ENCODE peak calls at places on chromosomes 1 and 21, in five cellular contexts. C, E, V, W and I are unnamed samples.

GRCh38 chr21:44686000-44686781 is 4.2 kb upstream of the KRTAP12-1 start:
- ATAC-seq in V (no peak), C (no peak), E (no peak), W (peak; percentile 55), I (no peak)

GRCh38 chr1:186780081-186780480 is 48.7 kb upstream of the PLA2G4A start:
- ATAC-seq in V (no peak), E (no peak), W (no peak), C (no peak), I (no peak)

GRCh38 chr1:241323510-241323909 is 33.5 kb downstream of the RGS7 start:
- ATAC-seq in V (no peak), C (no peak), E (no peak), W (no peak), I (no peak)

GRCh38 chr1:59509341-59509869 is 212.5 kb downstream of the FGGY start:
- ATAC-seq in W (no peak), V (no peak), E (no peak), C (no peak), I (no peak)

GRCh38 chr1:30527511-30528140 is 195.8 kb downstream of the MATN1 start:
- ATAC-seq in V (no peak), W (no peak), E (peak; percentile 51), C (no peak), I (no peak)

GRCh38 chr1:1283821-1284220 is 3.6 kb downstream of the SCNN1D start:
- ATAC-seq in V (peak; percentile 73), W (no peak), C (no peak), E (peak; percentile 57), I (no peak)

GRCh38 chr1:5667513-5668325 is 324.5 kb downstream of the NPHP4 start:
- ATAC-seq in V (no peak), E (no peak), W (no peak), C (no peak), I (no peak)

GRCh38 chr1:2520206-2520605 is 6.2 kb downstream of the PANK4 start:
- ATAC-seq in W (no peak), V (no peak), E (no peak), C (no peak), I (no peak)

GRCh38 chr1:65208577-65208976 is 60.6 kb downstream of the AK4 start:
- ATAC-seq in E (no peak), V (no peak), C (no peak), W (peak; percentile 91), I (no peak)

GRCh38 chr1:59397459-59397858 is 100.6 kb downstream of the FGGY start:
- ATAC-seq in V (no peak), C (no peak), W (no peak), E (no peak), I (no peak)

GRCh38 chr1:6833804-6834203 is 48.5 kb downstream of the CAMTA1 start:
- ATAC-seq in E (no peak), C (no peak), W (no peak), V (no peak), I (no peak)

GRCh38 chr1:230074270-230074669 is 7.2 kb downstream of the GALNT2 start:
- ATAC-seq in C (no peak), W (peak; percentile 41), V (no peak), E (peak; percentile 11), I (no peak)

GRCh38 chr21:36663033-36663855 is 35.7 kb upstream of the SIM2 start:
- ATAC-seq in V (no peak), C (no peak), W (no peak), E (no peak), I (no peak)

GRCh38 chr1:217019475-217019874 is 296.2 kb upstream of the ESRRG start:
- ATAC-seq in V (no peak), C (no peak), E (no peak), W (no peak), I (no peak)

GRCh38 chr1:186865253-186865652 is 36.5 kb downstream of the PLA2G4A start:
- ATAC-seq in C (no peak), W (no peak), V (peak; percentile 84), E (no peak), I (no peak)

GRCh38 chr1:203276916-203277535 is 28.3 kb upstream of the BTG2 start:
- ATAC-seq in C (no peak), W (no peak), V (no peak), E (no peak), I (no peak)

GRCh38 chr1:178174539-178174938 is 80.6 kb downstream of the RASAL2 start:
- ATAC-seq in W (no peak), C (no peak), E (no peak), V (no peak), I (no peak)

GRCh38 chr1:65965112-65965511 is 172.4 kb downstream of the PDE4B start:
- ATAC-seq in E (no peak), V (no peak), C (no peak), W (no peak), I (no peak)

GRCh38 chr21:41170442-41170841 is 2.5 kb downstream of the BACE2 start:
- ATAC-seq in C (no peak), E (peak; percentile 84), V (peak; percentile 73), W (peak; percentile 94), I (no peak)

GRCh38 chr1:78755986-78756385 is 106.4 kb downstream of the IFI44 start:
- ATAC-seq in E (no peak), C (no peak), W (no peak), V (no peak), I (no peak)

GRCh38 chr1:107803579-107803978 is 161.4 kb downstream of the VAV3 start:
- ATAC-seq in C (no peak), W (no peak), E (no peak), V (no peak), I (no peak)

GRCh38 chr1:184030433-184031126 is 6.9 kb downstream of the COLGALT2 start:
- ATAC-seq in E (no peak), V (no peak), C (no peak), W (no peak), I (no peak)

GRCh38 chr1:185474440-185475149 is 157.6 kb upstream of the IVNS1ABP start:
- ATAC-seq in C (no peak), W (no peak), V (no peak), E (no peak), I (no peak)

GRCh38 chr1:228174482-228175315 is 9.1 kb downstream of the IBA57 start:
- ATAC-seq in W (peak; percentile 28), V (peak; percentile 34), E (peak; percentile 84), C (no peak), I (no peak)

GRCh38 chr1:166479052-166479631 is 312.3 kb upstream of the FAM78B start:
- ATAC-seq in V (peak; percentile 76), W (no peak), C (peak; percentile 51), E (peak; percentile 81), I (no peak)

GRCh38 chr1:205344010-205344808 is 12.5 kb downstream of the KLHDC8A start:
- ATAC-seq in W (peak; percentile 83), E (peak; percentile 81), C (peak; percentile 44), V (no peak), I (peak; percentile 34)

GRCh38 chr1:151534662-151535278 is 5.3 kb upstream of the TUFT1 start:
- ATAC-seq in V (peak; percentile 91), E (peak; percentile 86), C (peak; percentile 83), W (peak; percentile 85), I (peak; percentile 65)
- H3K4me1 ChIP-seq in V (peaks cover 6% of the 10 kb centered on the region), E (peaks cover 17% of the 10 kb centered on the region), C (peaks cover 6% of the 10 kb centered on the region), W (peaks cover 16% of the 10 kb centered on the region), I (no peaks in the 10 kb centered on the region)

GRCh38 chr1:46517010-46517600 is 27.5 kb downstream of the DMBX1 start:
- ATAC-seq in C (peak; percentile 50), W (no peak), E (peak; percentile 70), V (no peak), I (no peak)
- TF ChIP-seq POLR2A in C (no peak), W (no peak), E (no peak), V (no peak), I (no peak)

DNA sequence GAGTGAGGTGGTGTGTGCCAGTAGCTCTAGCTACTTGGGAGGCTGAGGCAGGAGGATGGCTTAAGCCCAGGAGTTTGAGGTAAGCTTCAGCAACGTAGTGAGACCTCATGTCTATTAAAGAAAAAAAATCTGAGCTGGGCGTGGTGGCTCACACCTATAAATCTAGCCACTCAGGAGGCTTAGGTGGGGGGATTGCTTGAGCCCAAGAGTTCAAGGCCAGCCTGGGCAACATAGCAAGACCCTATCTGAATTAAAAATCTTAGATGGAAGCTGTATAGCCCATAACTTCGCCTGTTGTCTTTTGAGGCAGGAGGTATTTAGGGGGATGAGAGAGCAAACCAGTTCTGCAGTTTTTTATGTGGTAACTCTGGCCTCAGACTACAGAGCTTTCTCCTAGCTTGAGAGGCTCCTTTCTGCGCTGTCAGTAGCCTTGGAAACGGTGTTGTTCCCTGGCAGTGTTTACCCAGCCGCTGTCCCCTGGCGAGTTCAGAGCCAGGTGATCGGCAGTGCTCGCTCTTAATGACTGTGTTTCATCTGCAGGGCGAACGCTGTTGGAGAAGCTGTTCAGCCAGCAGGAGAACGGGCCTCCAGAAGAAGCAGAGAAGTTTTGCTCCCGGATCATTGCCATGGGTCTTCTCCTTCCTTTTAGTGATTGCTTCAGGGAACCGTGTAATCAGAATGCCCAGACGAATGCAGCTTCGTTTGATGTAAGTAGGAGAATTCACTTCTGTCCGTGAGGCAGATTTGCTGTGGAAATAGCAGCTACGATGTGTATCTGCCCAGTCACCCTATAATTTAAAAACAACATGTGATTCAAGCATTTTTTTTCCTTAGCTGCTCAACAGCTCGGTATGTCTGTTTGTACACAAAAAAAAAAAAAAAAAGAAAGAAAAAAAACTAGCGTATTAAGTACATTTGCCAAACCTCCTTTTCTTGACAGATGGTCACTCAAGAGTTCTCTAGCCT is 31.2 kb downstream of the FMN2 start:
- ATAC-seq in W (peak; percentile 80), V (no peak), C (peak; percentile 62), E (no peak), I (no peak)
- TF ChIP-seq POLR2AphosphoS5 in W (no peak), V (no peak), C (no peak), E (no peak), I (no peak)

GRCh38 chr1:23101891-23102688 is 66.6 kb downstream of the LUZP1 start:
- ATAC-seq in C (no peak), E (no peak), V (no peak), W (no peak), I (no peak)
- H3K4me1 ChIP-seq in C (peaks cover 48% of the 10 kb centered on the region), E (no peaks in the 10 kb centered on the region), V (no peaks in the 10 kb centered on the region), W (peaks cover 38% of the 10 kb centered on the region), I (peaks cover 32% of the 10 kb centered on the region)

GRCh38 chr1:26692793-26693490 is 2.9 kb upstream of the ARID1A start:
- ATAC-seq in C (peak; percentile 81), E (peak; percentile 67), V (peak; percentile 73), W (peak; percentile 78), I (peak; percentile 73)
- TF ChIP-seq POLR2A in C (peak; percentile 52), E (peak; percentile 73), V (peak; percentile 73), W (peak; percentile 78), I (no peak)

GRCh38 chr1:9436258-9436657 is 103.0 kb upstream of the SLC25A33 start:
- ATAC-seq in C (no peak), E (no peak), W (peak; percentile 14), V (no peak), I (no peak)
- TF ChIP-seq POLR2AphosphoS5 in C (peak; percentile 12), E (no peak), W (no peak), V (no peak), I (no peak)

GRCh38 chr1:40395211-40396175 is 22.0 kb downstream of the SMAP2 start:
- ATAC-seq in C (no peak), E (no peak), W (peak; percentile 51), V (no peak), I (no peak)
- H3K4me1 ChIP-seq in C (peaks cover 24% of the 10 kb centered on the region), E (peaks cover 25% of the 10 kb centered on the region), W (peaks cover 78% of the 10 kb centered on the region), V (peaks cover 66% of the 10 kb centered on the region), I (no peaks in the 10 kb centered on the region)